ENCODE peak calls at places on chromosome 7, in four cellular contexts. Z, Y, B and W are unnamed samples.

GRCh38 chr7:48225101-48225500 is 53.8 kb downstream of the ABCA13 start:
- DNase-seq in Z (no peak), Y (no peak), B (no peak), W (no peak)

GRCh38 chr7:135800560-135800959 is 51.9 kb upstream of the FAM180A start:
- DNase-seq in Z (no peak), Y (no peak), B (no peak), W (no peak)

GRCh38 chr7:37211097-37211496 is 237.6 kb downstream of the ELMO1 start:
- DNase-seq in Z (no peak), Y (no peak), B (peak; percentile 57), W (no peak)

GRCh38 chr7:13041368-13041988 is 354.0 kb downstream of the ARL4A start:
- DNase-seq in Z (no peak), Y (no peak), B (no peak), W (no peak)

GRCh38 chr7:55504093-55504859 is 68.0 kb downstream of the VOPP1 start:
- DNase-seq in Z (peak; percentile 31), Y (no peak), B (no peak), W (no peak)

GRCh38 chr7:94452257-94452656 is 57.4 kb upstream of the CASD1 start:
- DNase-seq in Z (peak; percentile 82), Y (no peak), B (no peak), W (no peak)

GRCh38 chr7:81211617-81212016 is 292.8 kb upstream of the SEMA3C start:
- DNase-seq in Z (no peak), Y (no peak), B (no peak), W (no peak)

GRCh38 chr7:149735181-149735602 is 38.2 kb downstream of the ZNF467 start:
- DNase-seq in Z (no peak), Y (no peak), B (no peak), W (no peak)

GRCh38 chr7:83347836-83348482 is 185.3 kb upstream of the PCLO start:
- DNase-seq in Z (peak; percentile 50), Y (no peak), B (no peak), W (no peak)

GRCh38 chr7:1094870-1095269 is 7.0 kb downstream of the GPER1 start:
- DNase-seq in Z (no peak), Y (no peak), B (no peak), W (no peak)

GRCh38 chr7:30970594-30971094 is 6.9 kb downstream of the GHRHR start:
- DNase-seq in Z (peak; percentile 75), Y (no peak), B (no peak), W (no peak)

GRCh38 chr7:12107841-12108249 is 103.2 kb upstream of the TMEM106B start:
- DNase-seq in Z (no peak), Y (no peak), B (no peak), W (no peak)

GRCh38 chr7:56079450-56080185 is 13.1 kb downstream of the PHKG1 start:
- DNase-seq in Z (peak; percentile 30), Y (peak; percentile 96), B (peak; percentile 60), W (peak; percentile 79)

GRCh38 chr7:16839646-16840045 is 34.8 kb upstream of the AGR2 start:
- DNase-seq in Z (no peak), Y (no peak), B (no peak), W (no peak)

GRCh38 chr7:135758531-135758932 is 9.9 kb upstream of the FAM180A start:
- DNase-seq in Z (no peak), Y (peak; percentile 31), B (no peak), W (peak; percentile 56)

DNA sequence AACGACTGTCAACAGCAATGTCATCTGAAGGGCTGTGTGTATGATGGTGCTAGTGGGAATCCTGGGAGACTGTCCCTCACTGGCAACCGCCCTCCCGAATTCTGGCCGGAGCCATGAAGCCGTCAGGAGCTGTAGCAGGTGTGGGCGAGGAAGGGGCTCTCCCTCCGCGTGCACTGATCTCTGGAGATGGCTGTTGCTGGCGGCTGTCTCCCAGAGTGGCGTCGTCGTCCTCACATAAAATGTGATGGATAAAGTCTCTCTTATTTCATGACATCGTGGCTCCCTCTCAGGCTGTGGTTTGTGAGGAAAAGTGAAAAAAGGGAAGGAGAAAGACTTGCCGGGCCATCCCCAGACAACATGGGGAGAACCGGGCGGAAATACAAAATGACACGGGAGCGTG is 216.5 kb downstream of the DNAJB6 start:
- DNase-seq in Z (no peak), Y (no peak), B (no peak), W (no peak)
- H3K9me3 ChIP-seq in Z (no peaks in the 10 kb centered on the region), Y (no peaks in the 10 kb centered on the region), B (no peaks in the 10 kb centered on the region), W (no peaks in the 10 kb centered on the region)

GRCh38 chr7:75811894-75812678 is 1.5 kb downstream of the CCL24 start:
- DNase-seq in Z (no peak), Y (no peak), B (no peak), W (no peak)

GRCh38 chr7:75815381-75816046 is 1.9 kb upstream of the CCL24 start:
- DNase-seq in Z (no peak), Y (no peak), B (no peak), W (no peak)

GRCh38 chr7:75813084-75813483 is 522 bp downstream of the CCL24 start:
- DNase-seq in Z (no peak), Y (no peak), B (no peak), W (no peak)

GRCh38 chr7:75814407-75814947 is 871 bp upstream of the CCL24 start:
- DNase-seq in Z (no peak), Y (no peak), B (no peak), W (no peak)

DNA sequence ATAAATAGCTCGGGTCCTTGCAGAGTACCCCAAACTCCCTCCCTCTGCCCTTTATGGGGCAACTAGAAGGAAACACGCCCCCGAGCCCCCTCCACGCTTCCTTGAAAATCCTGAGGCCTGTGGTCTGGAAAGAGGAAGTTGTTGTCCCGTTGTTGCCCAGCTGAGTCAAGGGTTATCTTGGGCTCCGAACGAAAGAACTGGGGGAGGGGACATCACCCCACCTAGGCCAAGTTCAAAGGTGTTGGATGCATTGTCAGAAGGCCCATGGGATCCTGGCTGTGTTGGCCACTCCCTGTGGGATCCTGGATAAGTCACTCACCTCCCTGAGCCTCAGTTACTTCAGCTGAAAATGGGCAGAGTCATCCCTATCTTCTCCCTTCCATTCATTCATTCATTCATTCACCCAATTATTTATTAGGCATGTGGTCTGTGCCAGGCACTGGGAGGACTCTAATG is at the start of gene CCL24:
- DNase-seq in Z (no peak), Y (no peak), B (no peak), W (no peak)
- H3K9me3 ChIP-seq in Z (no peaks in the 10 kb centered on the region), Y (no peaks in the 10 kb centered on the region), B (no peaks in the 10 kb centered on the region), W (no peaks in the 10 kb centered on the region)

GRCh38 chr7:18873674-18874341 is 243.6 kb downstream of the TWIST1 start:
- DNase-seq in Z (peak; percentile 69), Y (no peak), B (no peak), W (no peak)

GRCh38 chr7:18866359-18867036 is 250.9 kb downstream of the TWIST1 start:
- DNase-seq in Z (no peak), Y (peak; percentile 26), B (peak; percentile 71), W (no peak)

GRCh38 chr7:18877874-18878273 is 239.6 kb downstream of the TWIST1 start:
- DNase-seq in Z (no peak), Y (no peak), B (no peak), W (no peak)

GRCh38 chr7:18874875-18875274 is 242.6 kb downstream of the TWIST1 start:
- DNase-seq in Z (no peak), Y (no peak), B (no peak), W (no peak)

GRCh38 chr7:18872344-18872743 is 245.1 kb downstream of the TWIST1 start:
- DNase-seq in Z (no peak), Y (no peak), B (no peak), W (no peak)
- H3K9me3 ChIP-seq in Z (no peaks in the 10 kb centered on the region), Y (no peaks in the 10 kb centered on the region), B (no peaks in the 10 kb centered on the region), W (no peaks in the 10 kb centered on the region)

GRCh38 chr7:151710646-151711434 is 166.1 kb downstream of the PRKAG2 start:
- DNase-seq in Z (no peak), Y (no peak), B (no peak), W (no peak)
- H3K9me3 ChIP-seq in Z (no peaks in the 10 kb centered on the region), Y (no peaks in the 10 kb centered on the region), B (no peaks in the 10 kb centered on the region), W (no peaks in the 10 kb centered on the region)

DNA sequence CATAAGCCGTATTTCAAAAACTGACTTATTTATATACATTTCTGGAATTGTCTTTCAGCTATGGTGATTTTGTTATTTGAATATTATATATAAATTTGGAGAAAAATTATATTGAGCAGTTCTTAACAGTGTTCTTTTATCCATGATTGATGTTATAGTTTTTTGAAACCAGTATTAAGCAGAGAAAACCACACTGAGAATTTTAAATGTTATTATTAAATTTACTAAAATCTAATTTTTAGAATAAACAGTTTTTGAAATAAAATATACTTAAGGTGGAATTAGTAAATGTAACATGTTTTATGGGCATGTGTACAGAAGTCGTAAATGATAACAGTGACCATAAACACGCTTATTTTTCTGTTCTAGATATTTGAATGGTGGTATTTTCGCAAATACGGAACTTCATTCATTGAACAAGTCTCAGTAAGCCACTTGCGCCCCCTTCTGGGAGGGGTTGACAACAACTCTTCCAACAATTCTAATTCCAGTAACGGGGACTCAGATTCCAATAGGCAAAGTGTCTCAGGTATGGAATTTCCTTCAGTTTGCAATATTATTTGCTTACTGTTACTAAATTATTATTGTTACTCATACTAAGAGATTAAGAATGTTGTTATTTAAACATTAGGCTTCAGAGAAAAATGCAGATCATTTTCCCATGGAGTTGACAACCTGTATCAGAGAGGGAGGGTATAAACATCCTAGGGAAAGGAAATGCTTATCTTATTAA is 166.1 kb downstream of the ST7 start:
- DNase-seq in Z (peak; percentile 87), Y (peak; percentile 83), B (peak; percentile 81), W (peak; percentile 70)
- H3K9me3 ChIP-seq in Z (no peaks in the 10 kb centered on the region), Y (no peaks in the 10 kb centered on the region), B (no peaks in the 10 kb centered on the region), W (no peaks in the 10 kb centered on the region)